ENCODE peak calls at places on chromosome 20, in seven cellular contexts. One of them, this sample, is unnamed.

GRCh38 chr20:31260326-31260932 is 3.0 kb downstream of the DEFB115 start:
- DNase-seq in fibroblast of pulmonary artery: no peak
- DNase-seq in ovary: no peak
- DNase-seq in H9: no peak
- DNase-seq in omental fat pad: no peak
- DNase-seq in WTC11: no peak
- DNase-seq in OCI-LY7: peak; percentile 34
- DNase-seq in this sample: no peak

GRCh38 chr20:51382986-51383821 is 159.3 kb downstream of the NFATC2 start:
- DNase-seq in omental fat pad: no peak
- DNase-seq in H9: no peak
- DNase-seq in ovary: no peak
- DNase-seq in OCI-LY7: peak; percentile 94
- DNase-seq in fibroblast of pulmonary artery: no peak
- DNase-seq in WTC11: no peak
- DNase-seq in this sample: peak; percentile 29

GRCh38 chr20:17761612-17762011 is 61.8 kb downstream of the BANF2 start:
- DNase-seq in WTC11: no peak
- DNase-seq in fibroblast of pulmonary artery: no peak
- DNase-seq in H9: peak; percentile 55
- DNase-seq in OCI-LY7: peak; percentile 28
- DNase-seq in omental fat pad: no peak
- DNase-seq in ovary: no peak
- DNase-seq in this sample: no peak

GRCh38 chr20:298755-299391 is 1.5 kb downstream of the ZCCHC3 start:
- DNase-seq in H9: no peak
- DNase-seq in OCI-LY7: no peak
- DNase-seq in fibroblast of pulmonary artery: no peak
- DNase-seq in ovary: no peak
- DNase-seq in WTC11: no peak
- DNase-seq in omental fat pad: no peak
- DNase-seq in this sample: no peak

GRCh38 chr20:19699132-19699971 is 58.7 kb upstream of the RIN2 start:
- DNase-seq in ovary: no peak
- DNase-seq in WTC11: no peak
- DNase-seq in fibroblast of pulmonary artery: peak; percentile 88
- DNase-seq in H9: no peak
- DNase-seq in omental fat pad: no peak
- DNase-seq in OCI-LY7: no peak
- DNase-seq in this sample: no peak

GRCh38 chr20:37353285-37353849 is 7.4 kb downstream of the SRC start:
- DNase-seq in H9: no peak
- DNase-seq in fibroblast of pulmonary artery: no peak
- DNase-seq in ovary: no peak
- DNase-seq in omental fat pad: no peak
- DNase-seq in OCI-LY7: no peak
- DNase-seq in WTC11: no peak
- DNase-seq in this sample: no peak

GRCh38 chr20:57248132-57248797 is 18.2 kb downstream of the BMP7 start:
- DNase-seq in omental fat pad: no peak
- DNase-seq in OCI-LY7: peak; percentile 34
- DNase-seq in ovary: no peak
- DNase-seq in fibroblast of pulmonary artery: no peak
- DNase-seq in WTC11: no peak
- DNase-seq in H9: no peak
- DNase-seq in this sample: no peak

GRCh38 chr20:49973964-49974363 is 8.8 kb upstream of the SNAI1 start:
- DNase-seq in fibroblast of pulmonary artery: no peak
- DNase-seq in OCI-LY7: no peak
- DNase-seq in WTC11: no peak
- DNase-seq in omental fat pad: no peak
- DNase-seq in H9: no peak
- DNase-seq in ovary: no peak
- DNase-seq in this sample: no peak

GRCh38 chr20:47735412-47736400 is 49.6 kb downstream of the SULF2 start:
- DNase-seq in WTC11: no peak
- DNase-seq in OCI-LY7: no peak
- DNase-seq in fibroblast of pulmonary artery: peak; percentile 57
- DNase-seq in ovary: no peak
- DNase-seq in omental fat pad: peak; percentile 57
- DNase-seq in H9: no peak
- DNase-seq in this sample: no peak

GRCh38 chr20:36385503-36385902 is 79.4 kb downstream of the DLGAP4 start:
- DNase-seq in fibroblast of pulmonary artery: no peak
- DNase-seq in OCI-LY7: no peak
- DNase-seq in omental fat pad: no peak
- DNase-seq in H9: no peak
- DNase-seq in WTC11: no peak
- DNase-seq in ovary: no peak
- DNase-seq in this sample: peak; percentile 64

GRCh38 chr20:50287512-50287911 is 96.9 kb downstream of the CEBPB start:
- DNase-seq in fibroblast of pulmonary artery: no peak
- DNase-seq in omental fat pad: no peak
- DNase-seq in H9: no peak
- DNase-seq in WTC11: no peak
- DNase-seq in ovary: no peak
- DNase-seq in OCI-LY7: no peak
- DNase-seq in this sample: no peak

GRCh38 chr20:63896136-63896890 is 1.4 kb downstream of the DNAJC5 start:
- DNase-seq in omental fat pad: no peak
- DNase-seq in H9: no peak
- DNase-seq in OCI-LY7: peak; percentile 59
- DNase-seq in fibroblast of pulmonary artery: no peak
- DNase-seq in WTC11: no peak
- DNase-seq in ovary: no peak
- DNase-seq in this sample: no peak

GRCh38 chr20:5031206-5031557 is 29.9 kb upstream of the SLC23A2 start:
- DNase-seq in fibroblast of pulmonary artery: no peak
- DNase-seq in omental fat pad: no peak
- DNase-seq in H9: no peak
- DNase-seq in OCI-LY7: no peak
- DNase-seq in WTC11: no peak
- DNase-seq in ovary: no peak
- DNase-seq in this sample: no peak

GRCh38 chr20:61352381-61353260 is 100.6 kb downstream of the CDH4 start:
- DNase-seq in OCI-LY7: no peak
- DNase-seq in omental fat pad: no peak
- DNase-seq in ovary: no peak
- DNase-seq in H9: peak; percentile 39
- DNase-seq in WTC11: peak; percentile 46
- DNase-seq in fibroblast of pulmonary artery: no peak
- DNase-seq in this sample: no peak

GRCh38 chr20:49446808-49447207 is 35.7 kb downstream of the KCNB1 start:
- DNase-seq in OCI-LY7: no peak
- DNase-seq in omental fat pad: peak; percentile 52
- DNase-seq in H9: peak; percentile 71
- DNase-seq in WTC11: peak; percentile 74
- DNase-seq in ovary: peak; percentile 83
- DNase-seq in fibroblast of pulmonary artery: peak; percentile 61
- DNase-seq in this sample: peak; percentile 57

GRCh38 chr20:36919715-36920333 is 31.7 kb downstream of the SAMHD1 start:
- DNase-seq in OCI-LY7: peak; percentile 70
- DNase-seq in ovary: no peak
- DNase-seq in fibroblast of pulmonary artery: peak; percentile 78
- DNase-seq in omental fat pad: no peak
- DNase-seq in H9: no peak
- DNase-seq in WTC11: no peak
- DNase-seq in this sample: no peak

GRCh38 chr20:34806255-34806654 is 19.2 kb downstream of the NCOA6 start:
- DNase-seq in H9: no peak
- DNase-seq in WTC11: no peak
- DNase-seq in OCI-LY7: no peak
- DNase-seq in ovary: no peak
- DNase-seq in omental fat pad: no peak
- DNase-seq in fibroblast of pulmonary artery: no peak
- DNase-seq in this sample: no peak
- TF ChIP-seq CTCF in H9: no peak
- TF ChIP-seq CTCF in WTC11: no peak
- TF ChIP-seq CTCF in OCI-LY7: no peak
- TF ChIP-seq CTCF in ovary: no peak
- TF ChIP-seq CTCF in omental fat pad: no peak
- TF ChIP-seq CTCF in fibroblast of pulmonary artery: no peak
- TF ChIP-seq CTCF in this sample: no peak

DNA sequence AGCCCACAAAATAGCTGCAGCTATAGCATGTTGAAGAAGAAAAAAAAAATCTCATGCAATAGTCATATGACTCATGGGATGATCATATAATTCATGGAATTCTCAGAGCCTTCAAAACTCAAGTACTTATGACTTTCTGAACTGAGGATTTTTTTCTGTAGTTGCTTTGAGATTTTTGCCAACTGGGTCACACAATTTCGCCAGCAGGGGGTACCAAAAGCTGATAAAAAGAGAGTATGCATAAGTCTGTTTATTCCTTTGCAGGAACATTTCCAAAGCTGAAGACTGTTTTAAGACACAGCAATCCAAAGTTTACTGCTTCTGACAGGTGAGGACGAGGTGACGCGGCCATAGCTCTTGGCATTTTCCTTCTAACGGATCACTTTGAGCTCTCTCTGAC is 586.1 kb upstream of the CHD6 start:
- DNase-seq in OCI-LY7: no peak
- DNase-seq in H9: no peak
- DNase-seq in fibroblast of pulmonary artery: no peak
- DNase-seq in ovary: no peak
- DNase-seq in WTC11: peak; percentile 15
- DNase-seq in omental fat pad: no peak
- DNase-seq in this sample: peak; percentile 39
- TF ChIP-seq CTCF in OCI-LY7: peak; percentile 53
- TF ChIP-seq CTCF in H9: peak; percentile 59
- TF ChIP-seq CTCF in fibroblast of pulmonary artery: no peak
- TF ChIP-seq CTCF in ovary: no peak
- TF ChIP-seq CTCF in WTC11: no peak
- TF ChIP-seq CTCF in omental fat pad: no peak
- TF ChIP-seq CTCF in this sample: peak; percentile 77

DNA sequence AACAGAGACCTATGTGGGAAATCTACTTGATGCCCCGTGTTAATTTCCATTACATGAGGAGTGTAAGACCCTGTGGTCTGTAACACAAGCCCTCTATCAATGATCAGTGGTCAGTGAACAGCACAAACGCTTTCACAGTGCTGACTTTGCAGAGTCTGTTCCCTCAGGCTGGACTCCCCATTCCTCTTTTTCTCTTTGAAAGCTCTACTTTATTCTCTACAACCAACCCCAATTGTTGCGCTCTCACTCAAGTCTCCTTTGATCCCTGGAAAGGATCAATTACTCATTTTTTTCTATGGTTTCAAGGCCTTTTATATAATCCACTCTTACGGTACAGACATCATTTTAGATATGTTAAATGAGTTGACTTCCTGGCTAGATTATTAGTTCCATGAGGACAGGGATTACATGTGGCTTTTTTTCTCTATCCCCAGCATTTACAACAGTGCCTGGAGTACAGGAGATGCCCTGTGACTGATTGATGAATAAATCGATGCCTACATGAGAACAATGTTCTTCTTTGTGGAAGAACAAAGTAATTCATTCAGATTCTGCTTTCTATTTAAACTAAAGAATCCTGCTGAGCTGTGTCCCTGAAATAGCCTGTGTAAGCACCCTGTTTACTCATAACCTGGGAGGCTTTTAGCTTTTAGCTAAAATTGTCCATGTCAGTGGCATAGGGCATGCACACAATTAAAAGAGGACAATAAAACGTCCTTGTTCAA is 125.3 kb upstream of the BTBD3 start:
- DNase-seq in omental fat pad: no peak
- DNase-seq in ovary: no peak
- DNase-seq in H9: no peak
- DNase-seq in OCI-LY7: no peak
- DNase-seq in fibroblast of pulmonary artery: no peak
- DNase-seq in WTC11: no peak
- DNase-seq in this sample: no peak
- TF ChIP-seq CTCF in omental fat pad: no peak
- TF ChIP-seq CTCF in ovary: no peak
- TF ChIP-seq CTCF in H9: no peak
- TF ChIP-seq CTCF in OCI-LY7: no peak
- TF ChIP-seq CTCF in fibroblast of pulmonary artery: no peak
- TF ChIP-seq CTCF in WTC11: no peak
- TF ChIP-seq CTCF in this sample: no peak

GRCh38 chr20:7989379-7989778 is 30.2 kb downstream of the TMX4 start:
- DNase-seq in OCI-LY7: no peak
- DNase-seq in WTC11: no peak
- DNase-seq in ovary: no peak
- DNase-seq in fibroblast of pulmonary artery: no peak
- DNase-seq in omental fat pad: no peak
- DNase-seq in H9: no peak
- DNase-seq in this sample: no peak
- TF ChIP-seq CTCF in OCI-LY7: peak; percentile 56
- TF ChIP-seq CTCF in WTC11: no peak
- TF ChIP-seq CTCF in ovary: no peak
- TF ChIP-seq CTCF in fibroblast of pulmonary artery: no peak
- TF ChIP-seq CTCF in omental fat pad: no peak
- TF ChIP-seq CTCF in H9: peak; percentile 42
- TF ChIP-seq CTCF in this sample: no peak

DNA sequence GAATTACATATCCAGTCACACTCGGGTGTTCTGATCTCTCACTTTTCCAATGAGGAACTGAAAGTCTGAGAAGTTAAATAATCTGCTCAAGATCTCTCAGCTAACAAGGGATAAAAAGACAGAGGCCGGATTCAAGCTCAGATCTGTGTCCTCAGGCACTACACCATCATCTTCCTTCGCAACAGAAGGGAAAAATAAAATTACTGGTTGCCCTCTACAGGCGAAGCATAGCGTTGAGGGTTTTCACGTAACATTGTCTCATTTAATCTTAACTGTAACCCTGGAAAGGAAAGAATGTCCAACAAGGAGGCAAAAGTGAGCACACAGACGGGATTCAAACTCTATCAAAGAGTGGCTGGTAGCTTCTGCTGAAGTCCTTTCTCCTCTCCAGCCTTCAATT is 67.8 kb upstream of the ANKEF1 start:
- DNase-seq in WTC11: no peak
- DNase-seq in fibroblast of pulmonary artery: peak; percentile 18
- DNase-seq in H9: no peak
- DNase-seq in omental fat pad: no peak
- DNase-seq in OCI-LY7: no peak
- DNase-seq in ovary: no peak
- DNase-seq in this sample: no peak
- TF ChIP-seq CTCF in WTC11: no peak
- TF ChIP-seq CTCF in fibroblast of pulmonary artery: peak; percentile 36
- TF ChIP-seq CTCF in H9: peak; percentile 59
- TF ChIP-seq CTCF in omental fat pad: no peak
- TF ChIP-seq CTCF in OCI-LY7: peak; percentile 61
- TF ChIP-seq CTCF in ovary: no peak
- TF ChIP-seq CTCF in this sample: peak; percentile 18

DNA sequence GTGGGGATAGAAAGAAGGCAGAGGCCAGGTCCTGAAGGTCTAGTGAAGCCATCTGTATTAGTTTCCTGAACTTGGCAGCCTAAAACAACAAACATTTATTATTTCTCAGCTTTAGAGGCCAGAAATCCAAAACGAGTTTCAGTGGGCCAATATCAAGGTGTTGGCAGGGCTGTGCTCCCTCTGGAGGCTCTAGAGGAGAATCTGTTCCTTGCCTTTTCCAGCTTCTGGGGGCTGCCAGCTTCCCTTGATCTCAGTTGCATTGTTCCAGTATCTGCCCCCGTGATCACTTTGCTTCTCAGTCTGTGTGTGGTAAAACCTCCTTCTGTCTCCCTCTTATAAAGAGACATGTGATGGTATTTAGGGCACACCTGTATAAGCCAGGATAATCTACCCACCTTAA is 82.4 kb downstream of the MAFB start:
- DNase-seq in WTC11: no peak
- DNase-seq in H9: no peak
- DNase-seq in fibroblast of pulmonary artery: no peak
- DNase-seq in ovary: no peak
- DNase-seq in OCI-LY7: no peak
- DNase-seq in omental fat pad: no peak
- DNase-seq in this sample: no peak
- TF ChIP-seq CTCF in WTC11: no peak
- TF ChIP-seq CTCF in H9: peak; percentile 41
- TF ChIP-seq CTCF in fibroblast of pulmonary artery: no peak
- TF ChIP-seq CTCF in ovary: no peak
- TF ChIP-seq CTCF in OCI-LY7: no peak
- TF ChIP-seq CTCF in omental fat pad: no peak
- TF ChIP-seq CTCF in this sample: no peak

This sample was measured in glutamatergic neuron.